ENCODE peak calls at places on chromosomes 13 and 19, in five cellular contexts. K is myocyte, U is Right ventricle myocardium superior, S is SW480, D is activated gamma-delta T cell. P is an unnamed sample.

GRCh38 chr19:43471091-43471490 is 5.7 kb upstream of the LYPD3 start:
- DNase-seq in U (no peak), D (no peak), K (no peak), S (no peak), P (no peak)

GRCh38 chr19:46513461-46514236 is 18.0 kb upstream of the PNMA8B start:
- DNase-seq in U (peak; percentile 89), K (peak; percentile 71), D (peak; percentile 31), S (peak; percentile 73), P (no peak)

GRCh38 chr19:38389101-38389925 is 816 bp downstream of the SPRED3 start:
- DNase-seq in D (no peak), K (peak; percentile 63), U (no peak), S (peak; percentile 57), P (no peak)

GRCh38 chr13:60074397-60074796 is 89.3 kb downstream of the DIAPH3 start:
- DNase-seq in D (no peak), K (no peak), U (no peak), S (no peak), P (no peak)

GRCh38 chr19:45423033-45423588 is 606 bp downstream of the ERCC1 start:
- DNase-seq in K (no peak), U (no peak), S (no peak), D (no peak), P (no peak)

GRCh38 chr19:57720878-57721277 is 6.5 kb downstream of the ZNF671 start:
- DNase-seq in K (no peak), D (no peak), S (no peak), U (no peak), P (no peak)

GRCh38 chr19:18746393-18747167 is 44.5 kb downstream of the COMP start:
- DNase-seq in U (no peak), K (no peak), S (no peak), D (no peak), P (no peak)

GRCh38 chr19:49326165-49326704 is 1.2 kb upstream of the SLC6A16 start:
- DNase-seq in S (no peak), K (no peak), U (no peak), D (no peak), P (no peak)

GRCh38 chr13:40377783-40378182 is 288.7 kb downstream of the FOXO1 start:
- DNase-seq in S (no peak), U (no peak), D (no peak), K (peak; percentile 55), P (no peak)

GRCh38 chr19:4456566-4456842 is 1.1 kb downstream of the UBXN6 start:
- DNase-seq in D (no peak), K (peak; percentile 66), S (no peak), U (no peak), P (no peak)

GRCh38 chr13:54768214-54768613 is 1739.6 kb downstream of the OLFM4 start:
- DNase-seq in K (no peak), U (no peak), D (no peak), S (no peak), P (no peak)